ENCODE peak calls at places on chromosomes 2 and 18, in seven cellular contexts. One of them, this sample, is unnamed. For H3K27me3, the result is how much of the 10 kb centered on the place peaks cover.

GRCh38 chr2:229111744-229112143 is 159.3 kb downstream of the PID1 start:
- DNase-seq in CD8-positive, alpha-beta memory T cell: no peak
- DNase-seq in mesendoderm: no peak
- DNase-seq in GM23248: no peak
- DNase-seq in GM23338: no peak
- DNase-seq in transverse colon: no peak
- DNase-seq in AG04450: no peak
- DNase-seq in this sample: no peak

GRCh38 chr2:99066602-99067001 is 74.9 kb upstream of the C2orf15 start:
- DNase-seq in CD8-positive, alpha-beta memory T cell: no peak
- DNase-seq in AG04450: peak
- DNase-seq in mesendoderm: peak
- DNase-seq in transverse colon: peak
- DNase-seq in GM23338: peak
- DNase-seq in GM23248: peak
- DNase-seq in this sample: no peak

GRCh38 chr2:32792416-32792815 is 154.3 kb upstream of the LTBP1 start:
- DNase-seq in AG04450: no peak
- DNase-seq in GM23338: no peak
- DNase-seq in transverse colon: no peak
- DNase-seq in mesendoderm: peak
- DNase-seq in GM23248: no peak
- DNase-seq in CD8-positive, alpha-beta memory T cell: no peak
- DNase-seq in this sample: no peak

GRCh38 chr2:160247295-160247694 is 47.2 kb upstream of the ITGB6 start:
- DNase-seq in CD8-positive, alpha-beta memory T cell: no peak
- DNase-seq in AG04450: no peak
- DNase-seq in mesendoderm: no peak
- DNase-seq in GM23248: no peak
- DNase-seq in GM23338: no peak
- DNase-seq in transverse colon: no peak
- DNase-seq in this sample: no peak

GRCh38 chr2:15181092-15181745 is 379.9 kb downstream of the NBAS start:
- DNase-seq in GM23248: no peak
- DNase-seq in AG04450: no peak
- DNase-seq in mesendoderm: no peak
- DNase-seq in CD8-positive, alpha-beta memory T cell: no peak
- DNase-seq in transverse colon: no peak
- DNase-seq in GM23338: no peak
- DNase-seq in this sample: no peak

GRCh38 chr2:98416760-98417159 is 27.9 kb upstream of the INPP4A start:
- DNase-seq in AG04450: no peak
- DNase-seq in GM23338: no peak
- DNase-seq in mesendoderm: no peak
- DNase-seq in CD8-positive, alpha-beta memory T cell: no peak
- DNase-seq in transverse colon: no peak
- DNase-seq in GM23248: no peak
- DNase-seq in this sample: no peak

GRCh38 chr2:144432921-144433320 is 87.0 kb downstream of the ZEB2 start:
- DNase-seq in mesendoderm: no peak
- DNase-seq in GM23338: no peak
- DNase-seq in AG04450: no peak
- DNase-seq in GM23248: no peak
- DNase-seq in CD8-positive, alpha-beta memory T cell: no peak
- DNase-seq in transverse colon: no peak
- DNase-seq in this sample: no peak

GRCh38 chr2:20599861-20600461 is 50.9 kb downstream of the HS1BP3 start:
- DNase-seq in CD8-positive, alpha-beta memory T cell: no peak
- DNase-seq in GM23248: no peak
- DNase-seq in transverse colon: peak
- DNase-seq in AG04450: no peak
- DNase-seq in GM23338: no peak
- DNase-seq in mesendoderm: no peak
- DNase-seq in this sample: no peak

GRCh38 chr2:220053919-220054318 is 426.5 kb downstream of the SLC4A3 start:
- DNase-seq in transverse colon: no peak
- DNase-seq in GM23338: peak
- DNase-seq in GM23248: no peak
- DNase-seq in CD8-positive, alpha-beta memory T cell: no peak
- DNase-seq in AG04450: no peak
- DNase-seq in mesendoderm: peak
- DNase-seq in this sample: no peak

GRCh38 chr2:98768765-98769476 is 38.0 kb upstream of the MGAT4A start:
- DNase-seq in transverse colon: no peak
- DNase-seq in AG04450: no peak
- DNase-seq in CD8-positive, alpha-beta memory T cell: no peak
- DNase-seq in GM23338: no peak
- DNase-seq in mesendoderm: no peak
- DNase-seq in GM23248: peak
- DNase-seq in this sample: no peak

GRCh38 chr18:69518989-69519388 is 118.3 kb downstream of the DOK6 start:
- DNase-seq in AG04450: no peak
- DNase-seq in GM23338: no peak
- DNase-seq in CD8-positive, alpha-beta memory T cell: no peak
- DNase-seq in transverse colon: no peak
- DNase-seq in mesendoderm: no peak
- DNase-seq in GM23248: peak
- DNase-seq in this sample: no peak

GRCh38 chr2:171841996-171842395 is 52.0 kb downstream of the SLC25A12 start:
- DNase-seq in mesendoderm: no peak
- DNase-seq in CD8-positive, alpha-beta memory T cell: no peak
- DNase-seq in AG04450: no peak
- DNase-seq in GM23248: no peak
- DNase-seq in GM23338: no peak
- DNase-seq in transverse colon: no peak
- DNase-seq in this sample: no peak

GRCh38 chr2:11583203-11583752 is 49.4 kb downstream of the GREB1 start:
- DNase-seq in GM23248: peak
- DNase-seq in transverse colon: no peak
- DNase-seq in GM23338: peak
- DNase-seq in mesendoderm: peak
- DNase-seq in CD8-positive, alpha-beta memory T cell: no peak
- DNase-seq in AG04450: no peak
- DNase-seq in this sample: no peak

GRCh38 chr2:96485751-96486643 is 19.2 kb downstream of the NEURL3 start:
- DNase-seq in GM23248: peak
- DNase-seq in GM23338: peak
- DNase-seq in transverse colon: peak
- DNase-seq in CD8-positive, alpha-beta memory T cell: peak
- DNase-seq in AG04450: peak
- DNase-seq in mesendoderm: peak
- DNase-seq in this sample: no peak

GRCh38 chr2:29228276-29228675 is 113.1 kb downstream of the CLIP4 start:
- DNase-seq in transverse colon: no peak
- DNase-seq in GM23338: no peak
- DNase-seq in CD8-positive, alpha-beta memory T cell: no peak
- DNase-seq in mesendoderm: peak
- DNase-seq in AG04450: no peak
- DNase-seq in GM23248: peak
- DNase-seq in this sample: no peak

GRCh38 chr2:80852808-80853139 is 548.2 kb upstream of the LRRTM1 start:
- DNase-seq in AG04450: no peak
- DNase-seq in GM23338: peak
- DNase-seq in transverse colon: no peak
- DNase-seq in mesendoderm: peak
- DNase-seq in GM23248: no peak
- DNase-seq in CD8-positive, alpha-beta memory T cell: no peak
- DNase-seq in this sample: no peak

GRCh38 chr2:147910990-147911473 is 66.2 kb downstream of the ACVR2A start:
- DNase-seq in transverse colon: no peak
- DNase-seq in AG04450: peak
- DNase-seq in GM23248: peak
- DNase-seq in CD8-positive, alpha-beta memory T cell: no peak
- DNase-seq in mesendoderm: peak
- DNase-seq in GM23338: peak
- DNase-seq in this sample: no peak

GRCh38 chr18:51273435-51273834 is 76.0 kb upstream of the MEX3C start:
- DNase-seq in transverse colon: no peak
- DNase-seq in mesendoderm: peak
- DNase-seq in GM23248: no peak
- DNase-seq in AG04450: no peak
- DNase-seq in CD8-positive, alpha-beta memory T cell: no peak
- DNase-seq in GM23338: no peak
- DNase-seq in this sample: no peak

GRCh38 chr2:19352946-19353720 is 5.3 kb downstream of the OSR1 start:
- DNase-seq in CD8-positive, alpha-beta memory T cell: no peak
- DNase-seq in GM23248: no peak
- DNase-seq in GM23338: peak
- DNase-seq in transverse colon: no peak
- DNase-seq in mesendoderm: peak
- DNase-seq in AG04450: no peak
- DNase-seq in this sample: no peak

GRCh38 chr2:19351499-19351898 is 6.9 kb downstream of the OSR1 start:
- DNase-seq in CD8-positive, alpha-beta memory T cell: no peak
- DNase-seq in GM23338: peak
- DNase-seq in GM23248: no peak
- DNase-seq in mesendoderm: peak
- DNase-seq in transverse colon: no peak
- DNase-seq in AG04450: no peak
- DNase-seq in this sample: no peak

GRCh38 chr2:19350678-19351401 is 7.6 kb downstream of the OSR1 start:
- DNase-seq in AG04450: no peak
- DNase-seq in transverse colon: no peak
- DNase-seq in CD8-positive, alpha-beta memory T cell: no peak
- DNase-seq in GM23338: no peak
- DNase-seq in GM23248: no peak
- DNase-seq in mesendoderm: no peak
- DNase-seq in this sample: no peak

GRCh38 chr2:19353721-19354050 is 4.7 kb downstream of the OSR1 start:
- DNase-seq in CD8-positive, alpha-beta memory T cell: no peak
- DNase-seq in GM23248: no peak
- DNase-seq in GM23338: no peak
- DNase-seq in transverse colon: no peak
- DNase-seq in mesendoderm: no peak
- DNase-seq in AG04450: no peak
- DNase-seq in this sample: no peak

DNA sequence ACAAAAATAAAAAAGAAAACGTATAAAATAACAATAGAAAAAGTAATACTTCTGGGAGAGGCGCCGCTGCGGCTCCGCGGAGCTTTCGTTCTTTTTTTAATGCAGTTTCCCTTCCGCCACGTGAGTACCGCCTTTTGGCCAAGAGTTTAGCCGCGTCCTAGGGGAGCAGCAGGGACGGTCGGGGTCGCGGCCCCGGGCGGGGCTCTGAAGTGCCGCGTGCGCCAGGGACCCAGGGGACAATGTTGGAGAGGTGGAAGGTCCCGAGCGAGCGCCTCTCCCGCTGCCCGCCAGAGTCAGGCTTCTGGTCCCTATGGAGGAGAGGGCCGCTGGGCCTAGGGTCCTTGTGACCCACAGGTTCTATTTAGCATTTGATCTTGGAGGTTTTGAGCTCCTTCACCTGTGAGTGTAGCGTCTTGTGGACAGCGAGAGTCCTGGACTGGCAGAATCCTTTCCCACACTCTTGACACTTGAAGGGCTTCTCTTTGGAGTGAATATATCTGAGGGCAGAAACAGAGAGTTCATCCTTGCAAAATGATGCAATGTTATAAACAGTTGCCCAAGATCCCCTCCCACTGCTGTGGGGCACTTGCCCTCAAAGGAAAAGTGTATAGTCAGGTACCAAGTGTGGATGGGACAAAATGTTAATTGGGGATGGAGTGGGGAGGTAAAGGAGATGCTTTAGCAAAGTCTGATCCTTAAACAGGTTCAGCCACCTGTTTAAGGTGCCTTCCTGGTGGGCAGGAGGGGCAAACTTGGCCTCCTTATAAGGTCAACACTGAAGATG is 6.3 kb downstream of the OSR1 start:
- DNase-seq in GM23248: no peak
- DNase-seq in CD8-positive, alpha-beta memory T cell: no peak
- DNase-seq in GM23338: peak
- DNase-seq in AG04450: no peak
- DNase-seq in mesendoderm: peak
- DNase-seq in transverse colon: no peak
- DNase-seq in this sample: no peak
- H3K27me3 ChIP-seq in GM23248: under half
- H3K27me3 ChIP-seq in CD8-positive, alpha-beta memory T cell: half or more
- H3K27me3 ChIP-seq in GM23338: half or more
- H3K27me3 ChIP-seq in AG04450: under half
- H3K27me3 ChIP-seq in mesendoderm: half or more
- H3K27me3 ChIP-seq in transverse colon: half or more
- H3K27me3 ChIP-seq in this sample: under half

GRCh38 chr2:232526296-232527055 is 516 bp downstream of the CHRND start:
- DNase-seq in GM23338: no peak
- DNase-seq in AG04450: no peak
- DNase-seq in GM23248: no peak
- DNase-seq in CD8-positive, alpha-beta memory T cell: no peak
- DNase-seq in mesendoderm: no peak
- DNase-seq in transverse colon: no peak
- DNase-seq in this sample: no peak
- H3K27me3 ChIP-seq in GM23338: under half
- H3K27me3 ChIP-seq in AG04450: under half
- H3K27me3 ChIP-seq in GM23248: under half
- H3K27me3 ChIP-seq in CD8-positive, alpha-beta memory T cell: under half
- H3K27me3 ChIP-seq in mesendoderm: under half
- H3K27me3 ChIP-seq in transverse colon: half or more
- H3K27me3 ChIP-seq in this sample: under half

GRCh38 chr2:44645931-44646330 is 284.2 kb downstream of the CAMKMT start:
- DNase-seq in GM23338: no peak
- DNase-seq in mesendoderm: no peak
- DNase-seq in transverse colon: no peak
- DNase-seq in CD8-positive, alpha-beta memory T cell: no peak
- DNase-seq in GM23248: peak
- DNase-seq in AG04450: no peak
- DNase-seq in this sample: no peak
- H3K27me3 ChIP-seq in GM23338: under half
- H3K27me3 ChIP-seq in mesendoderm: under half
- H3K27me3 ChIP-seq in transverse colon: under half
- H3K27me3 ChIP-seq in CD8-positive, alpha-beta memory T cell: under half
- H3K27me3 ChIP-seq in GM23248: under half
- H3K27me3 ChIP-seq in AG04450: under half
- H3K27me3 ChIP-seq in this sample: under half

GRCh38 chr18:22167471-22168151 is 1.8 kb upstream of the GATA6 start:
- DNase-seq in mesendoderm: peak
- DNase-seq in AG04450: no peak
- DNase-seq in GM23248: peak
- DNase-seq in transverse colon: peak
- DNase-seq in CD8-positive, alpha-beta memory T cell: no peak
- DNase-seq in GM23338: peak
- DNase-seq in this sample: no peak
- H3K27me3 ChIP-seq in mesendoderm: under half
- H3K27me3 ChIP-seq in AG04450: half or more
- H3K27me3 ChIP-seq in GM23248: half or more
- H3K27me3 ChIP-seq in transverse colon: half or more
- H3K27me3 ChIP-seq in CD8-positive, alpha-beta memory T cell: half or more
- H3K27me3 ChIP-seq in GM23338: half or more
- H3K27me3 ChIP-seq in this sample: half or more

GRCh38 chr2:77608510-77608909 is 86.3 kb upstream of the LRRTM4 start:
- DNase-seq in CD8-positive, alpha-beta memory T cell: no peak
- DNase-seq in transverse colon: no peak
- DNase-seq in mesendoderm: no peak
- DNase-seq in GM23338: no peak
- DNase-seq in GM23248: no peak
- DNase-seq in AG04450: no peak
- DNase-seq in this sample: no peak

GRCh38 chr2:77604953-77605947 is 83.1 kb upstream of the LRRTM4 start:
- DNase-seq in GM23248: no peak
- DNase-seq in transverse colon: no peak
- DNase-seq in mesendoderm: no peak
- DNase-seq in GM23338: no peak
- DNase-seq in CD8-positive, alpha-beta memory T cell: no peak
- DNase-seq in AG04450: no peak
- DNase-seq in this sample: no peak
- H3K27me3 ChIP-seq in GM23248: under half
- H3K27me3 ChIP-seq in transverse colon: under half
- H3K27me3 ChIP-seq in mesendoderm: under half
- H3K27me3 ChIP-seq in GM23338: under half
- H3K27me3 ChIP-seq in CD8-positive, alpha-beta memory T cell: under half
- H3K27me3 ChIP-seq in AG04450: under half
- H3K27me3 ChIP-seq in this sample: under half